ENCODE peak calls at places on chromosomes 11 and 22, in six cellular contexts. K is PC-9, N is suprapubic skin, G is transverse colon, S is fibroblast of lung, W is adrenal gland. P is an unnamed sample.

GRCh38 chr11:19253149-19253540 is 12.4 kb upstream of the E2F8 start:
- DNase-seq in K (no peak), N (no peak), G (peak; percentile 28), S (no peak), W (no peak), P (no peak)

GRCh38 chr11:130785376-130786110 is 130.7 kb downstream of the SNX19 start:
- DNase-seq in K (no peak), N (no peak), G (no peak), S (peak; percentile 75), W (no peak), P (no peak)

GRCh38 chr11:91866642-91867041 is 358.0 kb upstream of the FAT3 start:
- DNase-seq in K (no peak), N (no peak), G (no peak), S (no peak), W (no peak), P (no peak)

GRCh38 chr11:102225689-102226562 is 91.4 kb upstream of the BIRC3 start:
- DNase-seq in K (peak; percentile 8), N (no peak), G (no peak), S (peak; percentile 90), W (no peak), P (no peak)

GRCh38 chr11:113023228-113023627 is 62.0 kb downstream of the NCAM1 start:
- DNase-seq in K (no peak), N (no peak), G (no peak), S (no peak), W (peak; percentile 39), P (no peak)

GRCh38 chr22:49590381-49590780 is 237.3 kb downstream of the BRD1 start:
- DNase-seq in K (no peak), N (no peak), G (peak; percentile 3), S (no peak), W (no peak), P (no peak)

GRCh38 chr11:46553746-46554204 is 40.0 kb downstream of the AMBRA1 start:
- DNase-seq in K (peak; percentile 43), N (no peak), G (no peak), S (no peak), W (no peak), P (no peak)

GRCh38 chr11:102330226-102330625 is 12.9 kb downstream of the BIRC3 start:
- DNase-seq in K (no peak), N (no peak), G (no peak), S (no peak), W (no peak), P (no peak)

GRCh38 chr22:47174096-47174495 is 411.6 kb downstream of the TBC1D22A start:
- DNase-seq in K (no peak), N (peak; percentile 45), G (no peak), S (no peak), W (peak; percentile 4), P (no peak)

GRCh38 chr11:47285969-47286770 is 16.2 kb downstream of the MADD start:
- DNase-seq in K (no peak), N (no peak), G (no peak), S (no peak), W (no peak), P (no peak)

GRCh38 chr22:35230839-35231584 is 26.3 kb upstream of the HMGXB4 start:
- DNase-seq in K (peak; percentile 3), N (no peak), G (peak; percentile 17), S (no peak), W (no peak), P (peak; percentile 34)

GRCh38 chr22:24803064-24803542 is 2.9 kb upstream of the SGSM1 start:
- DNase-seq in K (peak; percentile 35), N (peak; percentile 64), G (peak; percentile 71), S (peak; percentile 29), W (peak; percentile 46), P (peak; percentile 76)

GRCh38 chr11:73652046-73652730 is 5.8 kb downstream of the PLEKHB1 start:
- DNase-seq in K (peak; percentile 10), N (no peak), G (peak; percentile 14), S (no peak), W (no peak), P (peak; percentile 91)

GRCh38 chr11:39346043-39346442 is 2113.4 kb downstream of the LRRC4C start:
- DNase-seq in K (no peak), N (no peak), G (no peak), S (no peak), W (no peak), P (no peak)

GRCh38 chr11:79896258-79896657 is 455.4 kb upstream of the TENM4 start:
- DNase-seq in K (no peak), N (no peak), G (no peak), S (peak; percentile 14), W (no peak), P (no peak)

GRCh38 chr11:115716577-115717214 is 212.5 kb upstream of the CADM1 start:
- DNase-seq in K (no peak), N (no peak), G (no peak), S (peak; percentile 29), W (peak; percentile 22), P (peak; percentile 42)

GRCh38 chr11:128776088-128776433 is 82.2 kb downstream of the FLI1 start:
- DNase-seq in K (no peak), N (no peak), G (peak; percentile 38), S (no peak), W (no peak), P (no peak)

GRCh38 chr22:23044570-23044969 is 25.7 kb upstream of the GNAZ start:
- DNase-seq in K (no peak), N (no peak), G (no peak), S (no peak), W (no peak), P (no peak)

GRCh38 chr22:22099833-22100812 is 117.5 kb upstream of the TOP3B start:
- DNase-seq in K (no peak), N (no peak), G (no peak), S (no peak), W (no peak), P (no peak)

GRCh38 chr11:68542617-68543016 is 82.1 kb downstream of the PPP6R3 start:
- DNase-seq in K (peak; percentile 16), N (no peak), G (no peak), S (peak; percentile 74), W (peak; percentile 44), P (no peak)

GRCh38 chr22:27885977-27886842 is 32.8 kb downstream of the PITPNB start:
- DNase-seq in K (peak; percentile 9), N (no peak), G (peak; percentile 39), S (peak; percentile 94), W (no peak), P (peak; percentile 60)

GRCh38 chr22:46775789-46776485 is 13.5 kb downstream of the TBC1D22A start:
- DNase-seq in K (no peak), N (peak; percentile 52), G (no peak), S (no peak), W (no peak), P (no peak)

GRCh38 chr22:36373258-36373579 is 14.5 kb downstream of the MYH9 start:
- DNase-seq in K (peak; percentile 80), N (no peak), G (no peak), S (no peak), W (peak; percentile 55), P (no peak)

GRCh38 chr11:1855886-1856265 is 3.0 kb downstream of the LSP1 start:
- DNase-seq in K (no peak), N (no peak), G (no peak), S (no peak), W (no peak), P (no peak)

GRCh38 chr11:1852885-1853284 is at the start of gene LSP1:
- DNase-seq in K (no peak), N (no peak), G (peak; percentile 80), S (no peak), W (no peak), P (no peak)

GRCh38 chr11:1853376-1854131 is 670 bp downstream of the LSP1 start:
- DNase-seq in K (no peak), N (no peak), G (no peak), S (no peak), W (no peak), P (no peak)

GRCh38 chr11:1854949-1855885 is 2.3 kb downstream of the LSP1 start:
- DNase-seq in K (no peak), N (no peak), G (no peak), S (no peak), W (no peak), P (no peak)

DNA sequence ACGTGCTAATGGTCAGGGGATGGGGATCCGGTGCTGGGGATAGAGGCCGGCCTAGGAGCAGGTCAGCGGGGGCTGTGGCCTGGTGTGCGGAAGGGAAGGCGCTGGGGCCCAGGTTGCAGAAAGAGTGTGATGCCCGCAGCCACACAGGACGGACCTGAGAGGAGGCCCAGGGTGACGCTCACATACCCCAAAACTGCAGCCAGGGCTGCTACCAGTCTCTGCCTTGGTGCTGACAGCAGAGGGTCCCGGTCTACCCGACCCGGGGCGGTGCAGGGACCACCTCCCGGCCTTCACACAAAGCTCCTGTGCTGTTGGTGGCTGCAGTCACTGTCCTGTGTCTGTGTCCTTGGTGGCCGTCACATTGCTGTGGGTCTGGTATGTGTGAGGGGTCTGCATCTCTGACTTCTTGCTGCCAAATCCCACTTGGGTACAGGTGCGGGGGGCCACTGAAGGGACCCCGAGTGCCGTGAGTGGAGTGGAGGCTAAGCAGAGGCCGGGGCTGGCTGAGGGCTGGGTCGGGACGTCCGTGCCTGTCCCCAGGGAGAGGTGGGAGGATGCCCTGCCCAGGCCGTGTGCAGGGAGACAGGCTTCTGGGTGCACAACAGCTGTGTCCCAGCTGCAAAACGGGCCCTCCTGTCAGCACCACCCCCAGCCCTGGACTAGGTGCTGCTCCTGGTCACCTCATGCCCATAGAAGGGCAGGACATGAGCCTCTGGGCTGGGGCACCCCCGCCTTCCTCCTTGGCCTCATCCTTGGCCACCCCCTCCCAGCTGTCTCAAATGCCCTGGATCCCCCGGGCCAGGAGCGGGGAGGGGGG is 1.5 kb downstream of the LSP1 start:
- DNase-seq in K (no peak), N (no peak), G (no peak), S (no peak), W (no peak), P (no peak)
- H3K4me3 ChIP-seq in K (no peak overlapping the region), N (peak overlapping the region; percentile 29), G (no peak overlapping the region), S (no peak overlapping the region), W (no peak overlapping the region), P (no peak overlapping the region)

DNA sequence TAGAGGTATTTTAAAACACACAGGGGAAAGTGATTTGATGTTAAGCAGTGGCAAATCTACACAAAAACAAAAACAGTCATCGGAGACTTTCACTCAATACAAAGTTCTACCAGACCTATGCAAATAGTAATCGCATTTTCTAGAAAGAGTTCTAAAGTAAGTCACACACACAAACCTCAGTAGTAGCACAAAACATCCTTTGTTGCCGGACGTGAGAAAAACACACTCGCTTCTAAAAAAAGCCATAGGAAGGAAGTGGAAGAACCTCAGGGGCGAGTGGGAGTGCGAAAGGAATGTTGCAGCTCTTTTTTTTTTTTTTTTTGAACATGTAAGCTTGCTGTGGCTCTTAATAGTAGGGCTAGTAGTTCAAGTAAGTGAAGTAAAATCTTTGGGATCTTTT is 88.9 kb downstream of the MAML2 start:
- DNase-seq in K (no peak), N (no peak), G (peak; percentile 35), S (no peak), W (no peak), P (peak; percentile 74)
- H3K4me1 ChIP-seq in K (peaks cover 27% of the 10 kb centered on the region), N (peaks cover 59% of the 10 kb centered on the region), G (peaks cover 51% of the 10 kb centered on the region), S (peaks cover 13% of the 10 kb centered on the region), W (peaks cover 43% of the 10 kb centered on the region), P (peaks cover 27% of the 10 kb centered on the region)

DNA sequence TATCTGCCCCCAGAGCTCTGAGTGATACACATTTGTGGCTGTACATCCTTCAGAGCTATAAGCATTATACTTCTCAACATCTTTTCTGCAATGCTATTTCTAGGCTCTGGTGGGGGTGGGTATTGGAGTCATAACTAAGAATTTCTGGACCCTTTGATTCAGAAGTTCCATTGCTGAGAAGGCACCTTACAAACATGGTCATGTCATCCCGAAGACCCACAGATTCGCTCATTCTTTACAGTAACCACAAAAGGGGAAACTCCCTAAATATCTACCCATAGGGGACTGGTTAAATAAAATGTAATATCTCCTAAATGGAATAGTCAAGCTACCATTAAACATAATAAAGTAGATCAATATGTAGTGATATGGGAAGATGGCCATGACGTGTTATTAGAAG is 98.8 kb downstream of the PRR5L start:
- DNase-seq in K (no peak), N (no peak), G (no peak), S (no peak), W (no peak), P (no peak)
- H3K4me3 ChIP-seq in K (no peak overlapping the region), N (no peak overlapping the region), G (no peak overlapping the region), S (no peak overlapping the region), W (no peak overlapping the region), P (no peak overlapping the region)

GRCh38 chr11:121461843-121462242 is 9.1 kb upstream of the SORL1-AS1 start:
- DNase-seq in K (no peak), N (no peak), G (no peak), S (no peak), W (no peak), P (no peak)
- H3K4me1 ChIP-seq in K (peaks cover 70% of the 10 kb centered on the region), N (peaks cover 26% of the 10 kb centered on the region), G (peaks cover 47% of the 10 kb centered on the region), S (peaks cover 17% of the 10 kb centered on the region), W (peaks cover 24% of the 10 kb centered on the region), P (peaks cover 35% of the 10 kb centered on the region)

P was measured in testis.